ENCODE peak calls at places on chromosomes 3 and 15, in nine cellular contexts. One of them, this sample, is unnamed.

GRCh38 chr15:70240082-70240481 is 142.4 kb upstream of the TLE3 start:
- DNase-seq in breast epithelium: no peak
- DNase-seq in HepG2: no peak
- DNase-seq in SK-N-SH: no peak
- DNase-seq in HFF-Myc: no peak
- DNase-seq in PC-3: no peak
- DNase-seq in epithelial cell of esophagus: no peak
- DNase-seq in MCF 10A: no peak
- DNase-seq in CD8-positive, alpha-beta T cell: no peak
- DNase-seq in this sample: no peak

GRCh38 chr3:46578973-46579755 is 13.1 kb upstream of the LRRC2 start:
- DNase-seq in epithelial cell of esophagus: no peak
- DNase-seq in CD8-positive, alpha-beta T cell: no peak
- DNase-seq in SK-N-SH: no peak
- DNase-seq in MCF 10A: no peak
- DNase-seq in PC-3: no peak
- DNase-seq in HepG2: peak
- DNase-seq in breast epithelium: no peak
- DNase-seq in HFF-Myc: no peak
- DNase-seq in this sample: no peak

GRCh38 chr3:28268989-28269388 is 27.6 kb downstream of the CMC1 start:
- DNase-seq in PC-3: no peak
- DNase-seq in HFF-Myc: no peak
- DNase-seq in SK-N-SH: no peak
- DNase-seq in MCF 10A: no peak
- DNase-seq in epithelial cell of esophagus: no peak
- DNase-seq in CD8-positive, alpha-beta T cell: no peak
- DNase-seq in breast epithelium: no peak
- DNase-seq in HepG2: no peak
- DNase-seq in this sample: no peak

GRCh38 chr3:278300-279064 is 81.9 kb downstream of the CHL1 start:
- DNase-seq in epithelial cell of esophagus: no peak
- DNase-seq in HepG2: no peak
- DNase-seq in breast epithelium: no peak
- DNase-seq in MCF 10A: no peak
- DNase-seq in CD8-positive, alpha-beta T cell: no peak
- DNase-seq in SK-N-SH: no peak
- DNase-seq in PC-3: no peak
- DNase-seq in HFF-Myc: no peak
- DNase-seq in this sample: no peak

GRCh38 chr15:27826411-27826810 is 272.7 kb downstream of the OCA2 start:
- DNase-seq in PC-3: no peak
- DNase-seq in HFF-Myc: no peak
- DNase-seq in SK-N-SH: no peak
- DNase-seq in HepG2: no peak
- DNase-seq in MCF 10A: no peak
- DNase-seq in epithelial cell of esophagus: no peak
- DNase-seq in breast epithelium: no peak
- DNase-seq in CD8-positive, alpha-beta T cell: no peak
- DNase-seq in this sample: no peak

GRCh38 chr15:45343258-45343860 is 35.0 kb downstream of the GATM start:
- DNase-seq in PC-3: peak
- DNase-seq in epithelial cell of esophagus: no peak
- DNase-seq in HFF-Myc: no peak
- DNase-seq in MCF 10A: no peak
- DNase-seq in SK-N-SH: no peak
- DNase-seq in CD8-positive, alpha-beta T cell: no peak
- DNase-seq in HepG2: peak
- DNase-seq in breast epithelium: no peak
- DNase-seq in this sample: no peak

GRCh38 chr3:66609660-66610547 is 109.1 kb upstream of the LRIG1 start:
- DNase-seq in MCF 10A: peak
- DNase-seq in HFF-Myc: no peak
- DNase-seq in epithelial cell of esophagus: peak
- DNase-seq in breast epithelium: no peak
- DNase-seq in HepG2: no peak
- DNase-seq in SK-N-SH: peak
- DNase-seq in CD8-positive, alpha-beta T cell: no peak
- DNase-seq in PC-3: no peak
- DNase-seq in this sample: no peak

GRCh38 chr15:75153084-75153483 is 48.6 kb upstream of the C15orf39 start:
- DNase-seq in epithelial cell of esophagus: no peak
- DNase-seq in HFF-Myc: peak
- DNase-seq in PC-3: peak
- DNase-seq in MCF 10A: peak
- DNase-seq in SK-N-SH: peak
- DNase-seq in HepG2: peak
- DNase-seq in CD8-positive, alpha-beta T cell: no peak
- DNase-seq in breast epithelium: no peak
- DNase-seq in this sample: no peak

GRCh38 chr3:53749428-53749827 is 96.8 kb downstream of the CHDH start:
- DNase-seq in CD8-positive, alpha-beta T cell: no peak
- DNase-seq in MCF 10A: peak
- DNase-seq in PC-3: no peak
- DNase-seq in breast epithelium: no peak
- DNase-seq in SK-N-SH: no peak
- DNase-seq in HepG2: no peak
- DNase-seq in epithelial cell of esophagus: no peak
- DNase-seq in HFF-Myc: no peak
- DNase-seq in this sample: no peak

GRCh38 chr3:129622418-129622872 is 16.0 kb upstream of the PLXND1 start:
- DNase-seq in MCF 10A: no peak
- DNase-seq in HepG2: no peak
- DNase-seq in SK-N-SH: no peak
- DNase-seq in PC-3: no peak
- DNase-seq in epithelial cell of esophagus: no peak
- DNase-seq in CD8-positive, alpha-beta T cell: no peak
- DNase-seq in breast epithelium: no peak
- DNase-seq in HFF-Myc: no peak
- DNase-seq in this sample: no peak

GRCh38 chr15:38029741-38030140 is 95.3 kb downstream of the TMCO5A start:
- DNase-seq in PC-3: no peak
- DNase-seq in HepG2: no peak
- DNase-seq in SK-N-SH: no peak
- DNase-seq in breast epithelium: no peak
- DNase-seq in HFF-Myc: no peak
- DNase-seq in epithelial cell of esophagus: no peak
- DNase-seq in CD8-positive, alpha-beta T cell: no peak
- DNase-seq in MCF 10A: peak
- DNase-seq in this sample: no peak

GRCh38 chr15:38024293-38025091 is 90.1 kb downstream of the TMCO5A start:
- DNase-seq in CD8-positive, alpha-beta T cell: no peak
- DNase-seq in HepG2: no peak
- DNase-seq in breast epithelium: no peak
- DNase-seq in SK-N-SH: no peak
- DNase-seq in epithelial cell of esophagus: no peak
- DNase-seq in MCF 10A: no peak
- DNase-seq in PC-3: no peak
- DNase-seq in HFF-Myc: no peak
- DNase-seq in this sample: no peak

GRCh38 chr15:38030609-38031008 is 96.2 kb downstream of the TMCO5A start:
- DNase-seq in HFF-Myc: no peak
- DNase-seq in SK-N-SH: no peak
- DNase-seq in epithelial cell of esophagus: no peak
- DNase-seq in PC-3: no peak
- DNase-seq in breast epithelium: no peak
- DNase-seq in MCF 10A: no peak
- DNase-seq in HepG2: no peak
- DNase-seq in CD8-positive, alpha-beta T cell: no peak
- DNase-seq in this sample: no peak

DNA sequence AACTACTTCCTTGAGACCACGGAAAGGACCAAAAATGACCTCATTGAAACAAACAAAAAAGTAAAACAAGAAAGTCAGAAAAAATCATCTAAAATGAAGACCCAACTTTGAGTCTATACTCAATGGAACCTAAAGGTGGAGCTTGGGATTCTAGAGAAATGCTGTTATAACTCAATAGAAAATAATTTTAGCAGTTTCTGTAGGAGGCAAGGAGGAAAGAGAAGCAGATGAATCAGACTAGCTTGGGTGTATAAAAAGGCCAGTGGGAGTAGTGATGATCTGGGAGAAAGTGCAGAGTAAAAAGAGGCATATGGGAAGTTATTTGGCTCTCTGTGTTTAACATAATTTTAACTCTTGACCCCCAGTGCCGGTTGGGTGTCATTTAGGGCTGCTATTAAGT is 94.4 kb downstream of the TMCO5A start:
- DNase-seq in HFF-Myc: no peak
- DNase-seq in MCF 10A: no peak
- DNase-seq in epithelial cell of esophagus: no peak
- DNase-seq in PC-3: peak
- DNase-seq in breast epithelium: no peak
- DNase-seq in CD8-positive, alpha-beta T cell: no peak
- DNase-seq in HepG2: no peak
- DNase-seq in SK-N-SH: no peak
- DNase-seq in this sample: no peak
- TF ChIP-seq CTCF in HFF-Myc: no peak
- TF ChIP-seq CTCF in MCF 10A: no peak
- TF ChIP-seq CTCF in epithelial cell of esophagus: no peak
- TF ChIP-seq CTCF in PC-3: peak
- TF ChIP-seq CTCF in breast epithelium: no peak
- TF ChIP-seq CTCF in CD8-positive, alpha-beta T cell: no peak
- TF ChIP-seq CTCF in HepG2: no peak
- TF ChIP-seq CTCF in SK-N-SH: peak
- TF ChIP-seq CTCF in this sample: no peak

GRCh38 chr3:178950676-178951075 is 120.9 kb downstream of the ZMAT3 start:
- DNase-seq in SK-N-SH: no peak
- DNase-seq in HepG2: no peak
- DNase-seq in epithelial cell of esophagus: peak
- DNase-seq in CD8-positive, alpha-beta T cell: no peak
- DNase-seq in HFF-Myc: no peak
- DNase-seq in MCF 10A: peak
- DNase-seq in PC-3: peak
- DNase-seq in breast epithelium: no peak
- DNase-seq in this sample: peak

GRCh38 chr3:178948546-178948945 is 123.1 kb downstream of the ZMAT3 start:
- DNase-seq in CD8-positive, alpha-beta T cell: no peak
- DNase-seq in MCF 10A: no peak
- DNase-seq in HepG2: no peak
- DNase-seq in epithelial cell of esophagus: peak
- DNase-seq in PC-3: peak
- DNase-seq in HFF-Myc: no peak
- DNase-seq in breast epithelium: no peak
- DNase-seq in SK-N-SH: no peak
- DNase-seq in this sample: no peak

GRCh38 chr3:178949896-178950295 is 121.7 kb downstream of the ZMAT3 start:
- DNase-seq in HFF-Myc: no peak
- DNase-seq in CD8-positive, alpha-beta T cell: no peak
- DNase-seq in PC-3: peak
- DNase-seq in MCF 10A: no peak
- DNase-seq in breast epithelium: no peak
- DNase-seq in HepG2: no peak
- DNase-seq in epithelial cell of esophagus: no peak
- DNase-seq in SK-N-SH: no peak
- DNase-seq in this sample: no peak

DNA sequence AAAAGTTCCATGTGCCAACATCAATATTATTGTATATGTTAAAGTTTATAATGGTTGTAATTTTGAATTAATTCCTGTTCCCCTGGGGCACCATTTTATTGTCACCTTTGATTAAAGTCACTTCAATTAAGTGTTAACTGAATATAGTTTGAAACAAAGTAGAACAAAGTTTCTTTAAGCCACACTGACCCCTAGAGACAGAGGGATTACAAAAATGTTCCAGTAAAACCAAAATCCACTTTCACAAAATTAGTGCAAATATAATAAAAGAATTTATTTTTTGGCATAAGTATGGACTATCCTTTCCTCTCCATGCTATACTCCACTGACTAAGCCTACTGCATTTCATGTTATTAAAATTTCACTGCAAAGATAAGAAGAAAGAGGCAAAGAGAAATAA is 123.9 kb downstream of the ZMAT3 start:
- DNase-seq in MCF 10A: no peak
- DNase-seq in PC-3: no peak
- DNase-seq in breast epithelium: no peak
- DNase-seq in epithelial cell of esophagus: no peak
- DNase-seq in HepG2: no peak
- DNase-seq in SK-N-SH: no peak
- DNase-seq in HFF-Myc: no peak
- DNase-seq in CD8-positive, alpha-beta T cell: no peak
- DNase-seq in this sample: no peak
- TF ChIP-seq CTCF in MCF 10A: peak
- TF ChIP-seq CTCF in PC-3: peak
- TF ChIP-seq CTCF in breast epithelium: no peak
- TF ChIP-seq CTCF in epithelial cell of esophagus: no peak
- TF ChIP-seq CTCF in HepG2: no peak
- TF ChIP-seq CTCF in SK-N-SH: peak
- TF ChIP-seq CTCF in HFF-Myc: no peak
- TF ChIP-seq CTCF in CD8-positive, alpha-beta T cell: no peak
- TF ChIP-seq CTCF in this sample: no peak

DNA sequence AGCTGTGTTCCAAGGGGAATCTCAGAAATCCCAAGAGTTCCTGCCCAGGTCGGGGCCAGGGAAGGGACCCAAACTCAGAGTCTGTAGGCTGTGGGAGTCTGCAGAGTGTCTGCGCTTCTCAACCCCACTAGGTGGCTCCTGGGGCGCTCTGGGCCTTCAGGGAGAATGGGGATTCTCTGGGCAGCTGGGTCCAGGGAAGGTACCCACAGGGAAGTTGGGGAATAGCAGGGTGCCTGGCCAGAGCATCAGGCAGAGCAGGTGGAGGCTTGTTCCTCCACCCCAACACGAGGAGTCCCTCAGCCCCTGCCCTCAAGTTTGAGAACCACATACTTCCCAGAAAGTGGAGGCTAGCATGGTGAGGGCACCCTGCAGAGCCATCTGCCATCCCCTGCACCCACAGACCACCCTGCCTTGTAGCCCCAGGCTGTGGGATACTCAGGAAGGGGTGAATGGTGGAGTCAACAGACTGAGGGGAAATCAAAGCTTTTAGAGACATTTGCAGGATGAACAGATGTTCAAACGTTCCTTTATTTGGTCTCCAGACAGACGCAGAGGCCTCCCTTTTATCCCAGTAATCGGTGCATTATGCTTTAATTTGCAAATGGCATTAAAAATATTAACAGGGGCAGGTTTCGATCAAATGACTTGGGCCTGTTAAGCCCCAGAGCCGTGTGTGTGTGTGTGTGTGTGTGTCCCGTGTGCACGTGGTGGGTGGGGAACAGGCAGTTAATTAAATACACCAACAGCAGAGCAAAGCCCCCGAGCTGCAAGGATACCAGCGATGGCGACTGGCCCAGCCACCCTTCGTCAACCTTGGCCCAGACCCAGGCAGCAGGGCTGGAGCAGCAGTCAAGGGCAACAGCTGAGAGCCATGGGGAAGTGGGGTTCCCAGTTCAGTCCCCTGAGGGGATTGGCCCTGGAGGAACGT is 57.7 kb downstream of the DNAJB8 start:
- DNase-seq in MCF 10A: no peak
- DNase-seq in HepG2: no peak
- DNase-seq in SK-N-SH: peak
- DNase-seq in breast epithelium: no peak
- DNase-seq in CD8-positive, alpha-beta T cell: no peak
- DNase-seq in epithelial cell of esophagus: no peak
- DNase-seq in PC-3: no peak
- DNase-seq in HFF-Myc: no peak
- DNase-seq in this sample: no peak
- TF ChIP-seq CTCF in MCF 10A: no peak
- TF ChIP-seq CTCF in HepG2: no peak
- TF ChIP-seq CTCF in SK-N-SH: peak
- TF ChIP-seq CTCF in breast epithelium: no peak
- TF ChIP-seq CTCF in CD8-positive, alpha-beta T cell: no peak
- TF ChIP-seq CTCF in epithelial cell of esophagus: peak
- TF ChIP-seq CTCF in PC-3: peak
- TF ChIP-seq CTCF in HFF-Myc: peak
- TF ChIP-seq CTCF in this sample: no peak

GRCh38 chr15:62338497-62338896 is 173.4 kb upstream of the C2CD4B start:
- DNase-seq in HFF-Myc: no peak
- DNase-seq in CD8-positive, alpha-beta T cell: no peak
- DNase-seq in MCF 10A: no peak
- DNase-seq in breast epithelium: no peak
- DNase-seq in HepG2: no peak
- DNase-seq in PC-3: no peak
- DNase-seq in epithelial cell of esophagus: no peak
- DNase-seq in SK-N-SH: no peak
- DNase-seq in this sample: no peak
- TF ChIP-seq CTCF in HFF-Myc: no peak
- TF ChIP-seq CTCF in CD8-positive, alpha-beta T cell: no peak
- TF ChIP-seq CTCF in MCF 10A: no peak
- TF ChIP-seq CTCF in breast epithelium: no peak
- TF ChIP-seq CTCF in HepG2: no peak
- TF ChIP-seq CTCF in PC-3: no peak
- TF ChIP-seq CTCF in epithelial cell of esophagus: no peak
- TF ChIP-seq CTCF in SK-N-SH: no peak
- TF ChIP-seq CTCF in this sample: no peak